ENCODE peak calls at places on chromosomes 3 and 15, in seven cellular contexts. G is upper lobe of right lung, F is neuronal stem cell, M is mammary epithelial cell, H is adrenal gland, T is left ventricle myocardium inferior, U is transverse colon. J is an unnamed sample. For H3K9me3 and H3K27me3, the result is how much of the 10 kb centered on the place peaks cover.

GRCh38 chr3:178288074-178288473 is 248.2 kb upstream of the KCNMB2 start:
- DNase-seq in M (no peak), H (no peak), T (no peak), G (no peak), U (no peak), F (no peak), J (no peak)

GRCh38 chr3:123419850-123420292 is 29.0 kb downstream of the ADCY5 start:
- DNase-seq in T (peak), G (no peak), U (no peak), F (no peak), H (peak), M (no peak), J (no peak)

GRCh38 chr15:70265466-70265978 is 167.8 kb upstream of the TLE3 start:
- DNase-seq in F (no peak), U (no peak), T (no peak), M (no peak), H (no peak), G (no peak), J (no peak)

GRCh38 chr15:63970723-63971426 is 75.4 kb downstream of the DAPK2 start:
- DNase-seq in T (no peak), H (no peak), M (no peak), U (no peak), G (no peak), F (no peak), J (no peak)

GRCh38 chr3:99499235-99499798 is 139.1 kb upstream of the COL8A1 start:
- DNase-seq in U (no peak), H (peak), T (no peak), M (peak), F (no peak), G (no peak), J (no peak)

GRCh38 chr3:71532639-71533395 is 50.7 kb downstream of the FOXP1 start:
- DNase-seq in U (peak), H (no peak), T (peak), M (peak), G (no peak), F (no peak), J (no peak)

GRCh38 chr3:18890459-18890858 is 257.9 kb upstream of the KCNH8 start:
- DNase-seq in H (no peak), T (no peak), G (no peak), M (no peak), U (no peak), F (no peak), J (no peak)

GRCh38 chr3:12990306-12990705 is 82.9 kb downstream of the IQSEC1 start:
- DNase-seq in T (no peak), U (peak), H (no peak), F (no peak), M (peak), G (no peak), J (no peak)

GRCh38 chr3:187497037-187497436 is 128.9 kb downstream of the RTP4 start:
- DNase-seq in M (no peak), H (no peak), G (no peak), U (no peak), F (no peak), T (no peak), J (no peak)

GRCh38 chr3:30672287-30672735 is 65.9 kb downstream of the TGFBR2 start:
- DNase-seq in F (no peak), G (no peak), U (no peak), T (no peak), M (no peak), H (no peak), J (no peak)

GRCh38 chr3:167859610-167860009 is 124.1 kb downstream of the SERPINI1 start:
- DNase-seq in T (no peak), U (no peak), G (no peak), F (no peak), M (no peak), H (no peak), J (no peak)

GRCh38 chr3:172203522-172204258 is 164.3 kb downstream of the FNDC3B start:
- DNase-seq in T (no peak), F (no peak), U (no peak), M (peak), H (no peak), G (no peak), J (no peak)

GRCh38 chr3:32780735-32781210 is 37.0 kb upstream of the TRIM71 start:
- DNase-seq in F (peak), M (no peak), U (peak), H (peak), G (peak), T (peak), J (no peak)

GRCh38 chr3:69121950-69122349 is 445 bp downstream of the LMOD3 start:
- DNase-seq in T (no peak), G (no peak), U (no peak), M (no peak), H (no peak), F (no peak), J (no peak)

GRCh38 chr15:52734329-52734728 is 55.1 kb upstream of the ATOSA start:
- DNase-seq in H (no peak), M (no peak), G (no peak), T (no peak), U (no peak), F (no peak), J (no peak)

GRCh38 chr3:174253221-174253620 is 605.9 kb upstream of the NAALADL2 start:
- DNase-seq in T (no peak), F (no peak), H (no peak), G (no peak), M (no peak), U (no peak), J (no peak)

GRCh38 chr3:175192536-175192935 is 333.4 kb downstream of the NAALADL2 start:
- DNase-seq in T (no peak), M (peak), U (no peak), G (no peak), H (no peak), F (no peak), J (no peak)

GRCh38 chr15:48922046-48922445 is 41.7 kb downstream of the SHC4 start:
- DNase-seq in G (no peak), M (no peak), F (no peak), T (no peak), U (no peak), H (no peak), J (no peak)

GRCh38 chr3:196792771-196793170 is 53.1 kb downstream of the PAK2 start:
- DNase-seq in G (no peak), H (no peak), M (peak), T (no peak), U (no peak), F (no peak), J (no peak)

GRCh38 chr3:110583373-110583935 is 488.2 kb upstream of the NECTIN3 start:
- DNase-seq in G (no peak), M (peak), F (peak), T (no peak), H (no peak), U (no peak), J (no peak)

GRCh38 chr3:194083253-194084224 is 52.4 kb upstream of the HES1 start:
- DNase-seq in M (no peak), U (no peak), H (no peak), F (no peak), G (no peak), T (no peak), J (no peak)

GRCh38 chr3:69811452-69812401 is 72.5 kb downstream of the MITF start:
- DNase-seq in G (no peak), U (peak), F (no peak), T (no peak), H (no peak), M (no peak), J (no peak)

GRCh38 chr3:100880072-100880471 is 113.1 kb downstream of the ABI3BP start:
- DNase-seq in F (no peak), G (no peak), H (no peak), U (no peak), T (peak), M (no peak), J (no peak)

GRCh38 chr3:156307704-156308103 is 187.3 kb downstream of the KCNAB1 start:
- DNase-seq in T (peak), F (no peak), U (peak), M (peak), H (peak), G (no peak), J (peak)

GRCh38 chr15:25905140-25905539 is 42.0 kb upstream of the ATP10A start:
- DNase-seq in M (no peak), F (no peak), U (peak), H (no peak), T (no peak), G (peak), J (peak)

GRCh38 chr15:93291380-93291779 is 202.4 kb upstream of the RGMA start:
- DNase-seq in U (no peak), M (no peak), T (no peak), G (no peak), H (no peak), F (no peak), J (no peak)

GRCh38 chr15:59353994-59354951 is 18.4 kb downstream of the MYO1E start:
- DNase-seq in T (no peak), G (no peak), H (no peak), U (no peak), F (no peak), M (no peak), J (no peak)

GRCh38 chr15:69234676-69235075 is 64.0 kb upstream of the PAQR5 start:
- DNase-seq in M (no peak), U (no peak), H (no peak), G (no peak), F (no peak), T (no peak), J (no peak)

GRCh38 chr3:129567176-129567705 is 24.3 kb downstream of the H1-8 start:
- DNase-seq in H (no peak), U (no peak), G (no peak), M (no peak), T (peak), F (no peak), J (no peak)

GRCh38 chr15:65676123-65676522 is 54.4 kb downstream of the SLC24A1 start:
- DNase-seq in T (no peak), F (no peak), G (no peak), H (no peak), M (no peak), U (no peak), J (no peak)

GRCh38 chr15:65682404-65682911 is 60.7 kb downstream of the SLC24A1 start:
- DNase-seq in G (no peak), M (no peak), H (no peak), F (no peak), U (no peak), T (no peak), J (no peak)

GRCh38 chr15:65675551-65675950 is 53.8 kb downstream of the SLC24A1 start:
- DNase-seq in T (no peak), F (no peak), U (no peak), H (no peak), M (no peak), G (no peak), J (no peak)

DNA sequence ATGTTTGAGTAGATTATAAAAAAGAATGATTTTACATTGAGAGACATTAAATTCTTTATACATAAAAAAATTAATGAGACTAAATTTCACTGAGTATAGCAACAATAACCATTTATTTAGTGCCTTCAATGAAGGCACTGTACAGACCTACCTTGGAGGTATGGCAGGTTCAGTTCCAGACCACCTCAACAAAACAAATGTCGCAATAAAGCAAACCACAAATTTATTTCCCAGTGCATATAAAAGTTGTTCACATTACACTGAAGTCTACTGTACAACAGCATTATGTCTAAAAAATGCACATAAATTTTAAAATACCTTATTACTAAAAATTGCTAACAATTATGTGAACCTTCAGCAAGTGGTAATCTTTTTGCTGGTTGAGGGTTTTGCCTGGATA is 58.8 kb downstream of the SLC24A1 start:
- DNase-seq in U (no peak), M (no peak), T (no peak), H (no peak), F (no peak), G (no peak), J (no peak)
- H3K27ac ChIP-seq in U (no peak), M (no peak), T (no peak), H (no peak), F (no peak), G (no peak), J (no peak)

DNA sequence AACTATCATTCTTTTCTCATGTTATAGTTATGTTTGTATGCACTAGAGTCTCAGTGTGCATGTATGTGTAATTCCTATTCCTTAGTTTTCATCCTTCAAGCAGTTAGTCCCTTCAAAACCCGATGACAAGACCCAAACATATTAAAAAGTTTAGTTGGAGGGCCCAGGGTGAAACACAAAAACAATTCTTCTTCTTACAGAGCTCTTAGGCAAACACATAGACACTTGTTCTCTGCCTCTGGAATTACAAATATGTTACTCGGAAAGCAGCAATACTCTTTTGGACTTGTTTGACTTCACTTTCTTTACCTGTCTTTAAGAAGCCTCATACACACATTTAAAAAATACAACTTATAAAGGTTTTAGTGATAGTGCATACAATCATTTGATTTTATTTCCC is 763 bp upstream of the CNTN6 start:
- DNase-seq in U (no peak), F (no peak), G (no peak), H (no peak), T (no peak), M (no peak), J (no peak)
- H3K9me3 ChIP-seq in U (under half), F (under half), G (under half), H (under half), T (under half), M (under half), J (under half)

GRCh38 chr3:148880681-148881080 is 15.6 kb downstream of the CPA3 start:
- DNase-seq in T (no peak), F (no peak), U (no peak), M (no peak), G (no peak), H (peak), J (no peak)
- H3K27me3 ChIP-seq in T (under half), F (under half), U (under half), M (under half), G (under half), H (under half), J (under half)

DNA sequence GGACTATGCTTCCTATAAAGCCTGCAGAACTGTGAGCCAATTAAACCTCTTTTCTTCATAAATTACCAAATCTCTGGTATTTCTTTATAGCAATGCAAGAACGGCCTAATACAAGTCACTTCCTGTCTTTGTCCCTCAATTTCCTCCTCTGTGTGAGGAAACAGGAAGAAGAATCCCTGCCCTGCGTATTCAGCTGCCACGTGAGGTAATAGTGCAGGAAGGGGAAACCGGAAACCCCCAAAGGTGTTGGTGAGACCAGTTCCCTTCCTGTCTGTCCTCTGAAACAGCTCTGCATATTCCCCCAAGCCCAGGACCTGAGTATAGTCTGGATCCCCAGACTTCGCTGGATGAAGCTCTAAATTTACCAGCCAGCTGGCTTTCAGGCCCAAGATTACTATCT is 18.1 kb upstream of the PTPN23 start:
- DNase-seq in M (no peak), H (no peak), U (no peak), G (peak), F (no peak), T (no peak), J (no peak)
- H3K27ac ChIP-seq in M (no peak), H (no peak), U (no peak), G (peak), F (no peak), T (peak), J (no peak)

GRCh38 chr3:113746069-113746954 is at the start of gene NAA50:
- DNase-seq in T (peak), H (peak), U (peak), M (peak), G (peak), F (peak), J (peak)
- H3K9me3 ChIP-seq in T (under half), H (under half), U (under half), M (under half), G (under half), F (under half), J (under half)

GRCh38 chr15:101316529-101316928 is 21.5 kb upstream of the SNRPA1 start:
- DNase-seq in G (peak), T (no peak), M (no peak), F (no peak), H (no peak), U (no peak), J (no peak)
- H3K27me3 ChIP-seq in G (under half), T (under half), M (under half), F (under half), H (under half), U (under half), J (under half)

GRCh38 chr15:39173426-39173825 is 407.5 kb upstream of the THBS1 start:
- DNase-seq in F (no peak), U (no peak), H (no peak), T (no peak), M (no peak), G (no peak), J (no peak)
- H3K27ac ChIP-seq in F (no peak), U (peak), H (no peak), T (peak), M (peak), G (peak), J (peak)

J was measured in AG04450.